ENCODE peak calls at places on chromosomes 3 and 15, in nine cellular contexts. One of them, this sample, is unnamed.

GRCh38 chr3:69739204-69740102 is at the start of gene MITF:
- DNase-seq in fibroblast of mammary gland: peak; percentile 86
- DNase-seq in mucosa of descending colon: peak; percentile 93
- DNase-seq in PC-9: peak; percentile 88
- DNase-seq in HepG2: peak; percentile 68
- DNase-seq in body of pancreas: peak; percentile 88
- DNase-seq in SK-N-SH: peak; percentile 95
- DNase-seq in fibroblast of lung: peak; percentile 88
- DNase-seq in cardiac muscle cell: peak; percentile 92
- DNase-seq in this sample: peak; percentile 95

GRCh38 chr3:57758686-57759085 is 2.6 kb downstream of the SLMAP start:
- DNase-seq in fibroblast of mammary gland: peak; percentile 40
- DNase-seq in mucosa of descending colon: no peak
- DNase-seq in PC-9: no peak
- DNase-seq in HepG2: no peak
- DNase-seq in body of pancreas: no peak
- DNase-seq in SK-N-SH: no peak
- DNase-seq in fibroblast of lung: peak; percentile 26
- DNase-seq in cardiac muscle cell: peak; percentile 19
- DNase-seq in this sample: no peak

GRCh38 chr3:149384911-149385321 is 7.5 kb upstream of the TM4SF1 start:
- DNase-seq in fibroblast of mammary gland: peak; percentile 98
- DNase-seq in mucosa of descending colon: no peak
- DNase-seq in PC-9: no peak
- DNase-seq in HepG2: peak; percentile 78
- DNase-seq in body of pancreas: peak; percentile 59
- DNase-seq in SK-N-SH: no peak
- DNase-seq in fibroblast of lung: peak; percentile 47
- DNase-seq in cardiac muscle cell: peak; percentile 85
- DNase-seq in this sample: no peak

GRCh38 chr15:101115887-101116680 is 135.8 kb downstream of the CHSY1 start:
- DNase-seq in fibroblast of mammary gland: peak; percentile 90
- DNase-seq in mucosa of descending colon: no peak
- DNase-seq in PC-9: no peak
- DNase-seq in HepG2: no peak
- DNase-seq in body of pancreas: no peak
- DNase-seq in SK-N-SH: no peak
- DNase-seq in fibroblast of lung: peak; percentile 87
- DNase-seq in cardiac muscle cell: peak; percentile 89
- DNase-seq in this sample: no peak

GRCh38 chr15:39144051-39144450 is 436.8 kb upstream of the THBS1 start:
- DNase-seq in fibroblast of mammary gland: no peak
- DNase-seq in mucosa of descending colon: no peak
- DNase-seq in PC-9: no peak
- DNase-seq in HepG2: no peak
- DNase-seq in body of pancreas: no peak
- DNase-seq in SK-N-SH: no peak
- DNase-seq in fibroblast of lung: no peak
- DNase-seq in cardiac muscle cell: no peak
- DNase-seq in this sample: no peak

GRCh38 chr3:98722389-98722788 is 40.8 kb upstream of the ST3GAL6 start:
- DNase-seq in fibroblast of mammary gland: no peak
- DNase-seq in mucosa of descending colon: no peak
- DNase-seq in PC-9: no peak
- DNase-seq in HepG2: no peak
- DNase-seq in body of pancreas: no peak
- DNase-seq in SK-N-SH: no peak
- DNase-seq in fibroblast of lung: no peak
- DNase-seq in cardiac muscle cell: no peak
- DNase-seq in this sample: no peak

GRCh38 chr3:131224886-131225550 is 156.6 kb upstream of the NUDT16 start:
- DNase-seq in fibroblast of mammary gland: peak; percentile 61
- DNase-seq in mucosa of descending colon: no peak
- DNase-seq in PC-9: no peak
- DNase-seq in HepG2: no peak
- DNase-seq in body of pancreas: no peak
- DNase-seq in SK-N-SH: no peak
- DNase-seq in fibroblast of lung: peak; percentile 63
- DNase-seq in cardiac muscle cell: no peak
- DNase-seq in this sample: no peak

GRCh38 chr15:91660174-91660649 is 193.3 kb upstream of the SLCO3A1 start:
- DNase-seq in fibroblast of mammary gland: no peak
- DNase-seq in mucosa of descending colon: no peak
- DNase-seq in PC-9: no peak
- DNase-seq in HepG2: no peak
- DNase-seq in body of pancreas: no peak
- DNase-seq in SK-N-SH: peak; percentile 11
- DNase-seq in fibroblast of lung: no peak
- DNase-seq in cardiac muscle cell: no peak
- DNase-seq in this sample: no peak

GRCh38 chr3:100577382-100578008 is 31.9 kb upstream of the ADGRG7 start:
- DNase-seq in fibroblast of mammary gland: no peak
- DNase-seq in mucosa of descending colon: no peak
- DNase-seq in PC-9: no peak
- DNase-seq in HepG2: no peak
- DNase-seq in body of pancreas: no peak
- DNase-seq in SK-N-SH: no peak
- DNase-seq in fibroblast of lung: no peak
- DNase-seq in cardiac muscle cell: no peak
- DNase-seq in this sample: no peak

GRCh38 chr15:60917469-60918130 is 311.5 kb downstream of the RORA start:
- DNase-seq in fibroblast of mammary gland: peak; percentile 49
- DNase-seq in mucosa of descending colon: peak; percentile 35
- DNase-seq in PC-9: no peak
- DNase-seq in HepG2: no peak
- DNase-seq in body of pancreas: peak; percentile 80
- DNase-seq in SK-N-SH: no peak
- DNase-seq in fibroblast of lung: peak; percentile 44
- DNase-seq in cardiac muscle cell: peak; percentile 63
- DNase-seq in this sample: no peak

GRCh38 chr15:45197512-45197911 is 9.7 kb upstream of the SHF start:
- DNase-seq in fibroblast of mammary gland: no peak
- DNase-seq in mucosa of descending colon: no peak
- DNase-seq in PC-9: no peak
- DNase-seq in HepG2: no peak
- DNase-seq in body of pancreas: no peak
- DNase-seq in SK-N-SH: no peak
- DNase-seq in fibroblast of lung: no peak
- DNase-seq in cardiac muscle cell: no peak
- DNase-seq in this sample: no peak

GRCh38 chr3:186825294-186825821 is 17.2 kb upstream of the ADIPOQ start:
- DNase-seq in fibroblast of mammary gland: peak; percentile 69
- DNase-seq in mucosa of descending colon: no peak
- DNase-seq in PC-9: no peak
- DNase-seq in HepG2: no peak
- DNase-seq in body of pancreas: no peak
- DNase-seq in SK-N-SH: no peak
- DNase-seq in fibroblast of lung: peak; percentile 58
- DNase-seq in cardiac muscle cell: peak; percentile 80
- DNase-seq in this sample: peak; percentile 86

GRCh38 chr3:65356331-65357286 is 668.8 kb upstream of the ADAMTS9 start:
- DNase-seq in fibroblast of mammary gland: no peak
- DNase-seq in mucosa of descending colon: no peak
- DNase-seq in PC-9: no peak
- DNase-seq in HepG2: no peak
- DNase-seq in body of pancreas: no peak
- DNase-seq in SK-N-SH: peak; percentile 26
- DNase-seq in fibroblast of lung: peak; percentile 40
- DNase-seq in cardiac muscle cell: peak; percentile 18
- DNase-seq in this sample: no peak

GRCh38 chr3:172140499-172141391 is 101.4 kb downstream of the FNDC3B start:
- DNase-seq in fibroblast of mammary gland: peak; percentile 90
- DNase-seq in mucosa of descending colon: peak; percentile 52
- DNase-seq in PC-9: peak; percentile 84
- DNase-seq in HepG2: peak; percentile 98
- DNase-seq in body of pancreas: peak; percentile 60
- DNase-seq in SK-N-SH: no peak
- DNase-seq in fibroblast of lung: peak; percentile 97
- DNase-seq in cardiac muscle cell: peak; percentile 98
- DNase-seq in this sample: no peak

GRCh38 chr3:70000563-70001081 is 1.1 kb downstream of the SAMMSON start:
- DNase-seq in fibroblast of mammary gland: no peak
- DNase-seq in mucosa of descending colon: no peak
- DNase-seq in PC-9: no peak
- DNase-seq in HepG2: no peak
- DNase-seq in body of pancreas: no peak
- DNase-seq in SK-N-SH: no peak
- DNase-seq in fibroblast of lung: peak; percentile 83
- DNase-seq in cardiac muscle cell: peak; percentile 39
- DNase-seq in this sample: no peak

GRCh38 chr15:42138968-42139386 is 17.5 kb downstream of the PLA2G4F start:
- DNase-seq in fibroblast of mammary gland: no peak
- DNase-seq in mucosa of descending colon: peak; percentile 62
- DNase-seq in PC-9: no peak
- DNase-seq in HepG2: peak; percentile 93
- DNase-seq in body of pancreas: no peak
- DNase-seq in SK-N-SH: no peak
- DNase-seq in fibroblast of lung: no peak
- DNase-seq in cardiac muscle cell: no peak
- DNase-seq in this sample: peak; percentile 22

GRCh38 chr15:67906382-67906781 is 66.5 kb upstream of the RNU6-1 start:
- DNase-seq in fibroblast of mammary gland: no peak
- DNase-seq in mucosa of descending colon: no peak
- DNase-seq in PC-9: no peak
- DNase-seq in HepG2: peak; percentile 41
- DNase-seq in body of pancreas: no peak
- DNase-seq in SK-N-SH: no peak
- DNase-seq in fibroblast of lung: peak; percentile 34
- DNase-seq in cardiac muscle cell: peak; percentile 57
- DNase-seq in this sample: no peak
- TF ChIP-seq CTCF in fibroblast of mammary gland: peak; percentile 28
- TF ChIP-seq CTCF in mucosa of descending colon: no peak
- TF ChIP-seq CTCF in PC-9: no peak
- TF ChIP-seq CTCF in HepG2: peak; percentile 55
- TF ChIP-seq CTCF in body of pancreas: no peak
- TF ChIP-seq CTCF in SK-N-SH: peak; percentile 22
- TF ChIP-seq CTCF in fibroblast of lung: peak; percentile 48
- TF ChIP-seq CTCF in cardiac muscle cell: peak; percentile 45
- TF ChIP-seq CTCF in this sample: peak; percentile 56

DNA sequence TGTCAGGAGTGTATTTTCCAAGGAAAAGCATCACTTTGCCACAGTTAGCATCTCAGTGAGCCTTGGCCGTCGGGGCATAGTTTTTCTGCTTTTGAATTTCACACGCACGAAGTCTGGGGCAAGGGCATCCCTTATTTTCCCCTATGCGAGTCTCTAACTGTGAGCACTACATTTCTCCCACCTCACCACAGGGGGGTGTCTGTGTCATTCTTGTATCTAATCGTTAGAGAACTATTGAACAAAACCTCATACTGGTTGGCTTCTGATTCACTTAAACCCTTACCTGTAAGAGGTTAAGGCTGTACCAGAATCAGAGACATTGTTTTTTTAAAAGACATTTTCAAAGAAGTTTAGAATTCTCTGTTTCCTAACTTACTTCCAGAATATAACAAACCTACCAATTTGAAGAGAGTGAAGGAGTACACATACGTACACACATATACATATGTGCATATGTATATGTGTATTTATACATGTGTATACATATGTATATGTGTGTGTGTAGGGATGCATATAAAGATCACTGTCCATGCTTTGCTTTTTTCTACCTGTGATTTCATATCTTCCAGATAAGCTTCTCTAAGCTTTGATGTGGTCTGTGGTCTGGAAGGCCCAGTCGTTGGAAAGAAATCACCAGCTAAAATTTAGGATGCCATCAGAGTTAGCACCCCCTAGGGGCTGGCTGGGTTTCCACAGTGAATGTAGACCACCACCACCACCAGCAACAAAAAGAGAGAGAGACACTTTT is 49.4 kb downstream of the MYZAP start:
- DNase-seq in fibroblast of mammary gland: peak; percentile 43
- DNase-seq in mucosa of descending colon: no peak
- DNase-seq in PC-9: peak; percentile 2
- DNase-seq in HepG2: peak; percentile 26
- DNase-seq in body of pancreas: no peak
- DNase-seq in SK-N-SH: peak; percentile 49
- DNase-seq in fibroblast of lung: peak; percentile 31
- DNase-seq in cardiac muscle cell: peak; percentile 55
- DNase-seq in this sample: no peak
- TF ChIP-seq CTCF in fibroblast of mammary gland: peak; percentile 56
- TF ChIP-seq CTCF in mucosa of descending colon: no peak
- TF ChIP-seq CTCF in PC-9: peak; percentile 40
- TF ChIP-seq CTCF in HepG2: peak; percentile 42
- TF ChIP-seq CTCF in body of pancreas: peak; percentile 12
- TF ChIP-seq CTCF in SK-N-SH: peak; percentile 59
- TF ChIP-seq CTCF in fibroblast of lung: peak; percentile 42
- TF ChIP-seq CTCF in cardiac muscle cell: peak; percentile 57
- TF ChIP-seq CTCF in this sample: peak; percentile 75

GRCh38 chr3:189232790-189233189 is 61.0 kb downstream of the TPRG1 start:
- DNase-seq in fibroblast of mammary gland: no peak
- DNase-seq in mucosa of descending colon: no peak
- DNase-seq in PC-9: no peak
- DNase-seq in HepG2: no peak
- DNase-seq in body of pancreas: no peak
- DNase-seq in SK-N-SH: no peak
- DNase-seq in fibroblast of lung: peak; percentile 0
- DNase-seq in cardiac muscle cell: no peak
- DNase-seq in this sample: no peak

GRCh38 chr3:189229421-189229820 is 57.6 kb downstream of the TPRG1 start:
- DNase-seq in fibroblast of mammary gland: no peak
- DNase-seq in mucosa of descending colon: no peak
- DNase-seq in PC-9: no peak
- DNase-seq in HepG2: no peak
- DNase-seq in body of pancreas: no peak
- DNase-seq in SK-N-SH: no peak
- DNase-seq in fibroblast of lung: no peak
- DNase-seq in cardiac muscle cell: no peak
- DNase-seq in this sample: no peak

GRCh38 chr3:189236352-189236751 is 64.6 kb downstream of the TPRG1 start:
- DNase-seq in fibroblast of mammary gland: no peak
- DNase-seq in mucosa of descending colon: no peak
- DNase-seq in PC-9: no peak
- DNase-seq in HepG2: no peak
- DNase-seq in body of pancreas: no peak
- DNase-seq in SK-N-SH: no peak
- DNase-seq in fibroblast of lung: no peak
- DNase-seq in cardiac muscle cell: no peak
- DNase-seq in this sample: no peak

GRCh38 chr3:189235214-189235613 is 63.4 kb downstream of the TPRG1 start:
- DNase-seq in fibroblast of mammary gland: no peak
- DNase-seq in mucosa of descending colon: no peak
- DNase-seq in PC-9: no peak
- DNase-seq in HepG2: no peak
- DNase-seq in body of pancreas: no peak
- DNase-seq in SK-N-SH: no peak
- DNase-seq in fibroblast of lung: no peak
- DNase-seq in cardiac muscle cell: no peak
- DNase-seq in this sample: no peak

GRCh38 chr3:189233225-189233858 is 61.6 kb downstream of the TPRG1 start:
- DNase-seq in fibroblast of mammary gland: peak; percentile 79
- DNase-seq in mucosa of descending colon: peak; percentile 55
- DNase-seq in PC-9: peak; percentile 74
- DNase-seq in HepG2: peak; percentile 39
- DNase-seq in body of pancreas: peak; percentile 56
- DNase-seq in SK-N-SH: peak; percentile 42
- DNase-seq in fibroblast of lung: peak; percentile 74
- DNase-seq in cardiac muscle cell: peak; percentile 84
- DNase-seq in this sample: no peak
- TF ChIP-seq CTCF in fibroblast of mammary gland: peak; percentile 83
- TF ChIP-seq CTCF in mucosa of descending colon: peak; percentile 49
- TF ChIP-seq CTCF in PC-9: peak; percentile 89
- TF ChIP-seq CTCF in HepG2: peak; percentile 80
- TF ChIP-seq CTCF in body of pancreas: peak; percentile 50
- TF ChIP-seq CTCF in SK-N-SH: peak; percentile 77
- TF ChIP-seq CTCF in fibroblast of lung: peak; percentile 87
- TF ChIP-seq CTCF in cardiac muscle cell: peak; percentile 81
- TF ChIP-seq CTCF in this sample: peak; percentile 88

GRCh38 chr3:194269610-194270145 is 81.5 kb downstream of the CPN2 start:
- DNase-seq in fibroblast of mammary gland: peak; percentile 72
- DNase-seq in mucosa of descending colon: peak; percentile 75
- DNase-seq in PC-9: peak; percentile 82
- DNase-seq in HepG2: no peak
- DNase-seq in body of pancreas: peak; percentile 66
- DNase-seq in SK-N-SH: peak; percentile 46
- DNase-seq in fibroblast of lung: peak; percentile 78
- DNase-seq in cardiac muscle cell: peak; percentile 95
- DNase-seq in this sample: peak; percentile 88
- TF ChIP-seq CTCF in fibroblast of mammary gland: peak; percentile 41
- TF ChIP-seq CTCF in mucosa of descending colon: no peak
- TF ChIP-seq CTCF in PC-9: peak; percentile 76
- TF ChIP-seq CTCF in HepG2: peak; percentile 22
- TF ChIP-seq CTCF in body of pancreas: no peak
- TF ChIP-seq CTCF in SK-N-SH: no peak
- TF ChIP-seq CTCF in fibroblast of lung: peak; percentile 57
- TF ChIP-seq CTCF in cardiac muscle cell: peak; percentile 74
- TF ChIP-seq CTCF in this sample: peak; percentile 65

This sample was measured in chondrocyte.